ENCODE peak calls at places on chromosomes 3 and 15, in four cellular contexts. U, T, K and D are unnamed samples.

GRCh38 chr3:99789322-99789721 is 28.3 kb upstream of the CMSS1 start:
- DNase-seq in U (no peak), T (no peak), K (peak), D (no peak)

GRCh38 chr3:114686624-114687023 is 392.8 kb downstream of the TIGIT start:
- DNase-seq in U (no peak), T (no peak), K (peak), D (no peak)

GRCh38 chr15:28977377-28978010 is 91.7 kb downstream of the APBA2 start:
- DNase-seq in U (no peak), T (no peak), K (no peak), D (no peak)

GRCh38 chr3:104646196-104646595 is 720.5 kb upstream of the ALCAM start:
- DNase-seq in U (no peak), T (no peak), K (no peak), D (no peak)

GRCh38 chr3:60090536-60090935 is 1040.7 kb upstream of the CFAP20DC start:
- DNase-seq in U (no peak), T (no peak), K (no peak), D (no peak)

GRCh38 chr3:139935866-139936817 is 1.2 kb downstream of the CLSTN2 start:
- DNase-seq in U (no peak), T (peak), K (no peak), D (no peak)

GRCh38 chr3:52398670-52399081 is 46.2 kb downstream of the SEMA3G start:
- DNase-seq in U (no peak), T (peak), K (no peak), D (no peak)

GRCh38 chr3:52682016-52682415 is 3.7 kb downstream of the PBRM1 start:
- DNase-seq in U (no peak), T (no peak), K (peak), D (no peak)

GRCh38 chr3:184513276-184514150 is 48.1 kb upstream of the EPHB3 start:
- DNase-seq in U (peak), T (peak), K (peak), D (no peak)

GRCh38 chr3:128466840-128467541 is at the start of gene DNAJB8:
- DNase-seq in U (no peak), T (no peak), K (no peak), D (no peak)

GRCh38 chr15:70690012-70690411 is 73.3 kb downstream of the UACA start:
- DNase-seq in U (no peak), T (no peak), K (no peak), D (no peak)

GRCh38 chr3:148178508-148178907 is 519.2 kb upstream of the AGTR1 start:
- DNase-seq in U (no peak), T (no peak), K (no peak), D (no peak)

GRCh38 chr3:14256561-14257342 is 78.1 kb downstream of the LSM3 start:
- DNase-seq in U (no peak), T (no peak), K (no peak), D (no peak)

GRCh38 chr3:197031315-197032285 is 2.0 kb upstream of the MELTF start:
- DNase-seq in U (no peak), T (peak), K (peak), D (no peak)

GRCh38 chr3:56799251-56799882 is 2.4 kb downstream of the ARHGEF3 start:
- DNase-seq in U (no peak), T (no peak), K (peak), D (peak)

GRCh38 chr15:60972301-60972700 is 256.8 kb downstream of the RORA start:
- DNase-seq in U (no peak), T (no peak), K (no peak), D (no peak)

GRCh38 chr15:80549712-80550111 is 145.4 kb upstream of the ABHD17C start:
- DNase-seq in U (no peak), T (no peak), K (no peak), D (no peak)

GRCh38 chr3:150064952-150065351 is 94.3 kb upstream of the PFN2 start:
- DNase-seq in U (no peak), T (no peak), K (no peak), D (no peak)

GRCh38 chr15:38554354-38554753 is 10.3 kb downstream of the RASGRP1 start:
- DNase-seq in U (no peak), T (no peak), K (no peak), D (no peak)

GRCh38 chr3:25454411-25454927 is 26.4 kb downstream of the RARB start:
- DNase-seq in U (no peak), T (no peak), K (no peak), D (no peak)

GRCh38 chr15:64634020-64634419 is 141.4 kb downstream of the RBPMS2 start:
- DNase-seq in U (no peak), T (no peak), K (peak), D (no peak)

GRCh38 chr3:169420429-169420828 is 243.1 kb downstream of the MECOM start:
- DNase-seq in U (no peak), T (no peak), K (no peak), D (no peak)

GRCh38 chr15:40933520-40933904 is 4.4 kb downstream of the DLL4 start:
- DNase-seq in U (no peak), T (no peak), K (no peak), D (no peak)

GRCh38 chr3:152707314-152707713 is 127.6 kb upstream of the P2RY1 start:
- DNase-seq in U (no peak), T (no peak), K (no peak), D (no peak)

GRCh38 chr15:29921130-29921601 is 98.9 kb upstream of the TJP1 start:
- DNase-seq in U (no peak), T (no peak), K (no peak), D (no peak)

GRCh38 chr3:178120367-178120766 is 415.9 kb upstream of the KCNMB2 start:
- DNase-seq in U (no peak), T (no peak), K (no peak), D (no peak)

GRCh38 chr3:197501496-197501878 is 54.3 kb downstream of the BDH1 start:
- DNase-seq in U (no peak), T (no peak), K (peak), D (no peak)

GRCh38 chr15:45958924-45959323 is 324.1 kb downstream of the SQOR start:
- DNase-seq in U (no peak), T (no peak), K (no peak), D (no peak)

GRCh38 chr3:46986055-46986730 is 6.7 kb downstream of the NBEAL2 start:
- DNase-seq in U (no peak), T (peak), K (no peak), D (no peak)

GRCh38 chr3:80232760-80233159 is 465.0 kb upstream of the ROBO1 start:
- DNase-seq in U (no peak), T (no peak), K (peak), D (no peak)

GRCh38 chr15:87129916-87130315 is 1050.2 kb downstream of the AGBL1 start:
- DNase-seq in U (no peak), T (no peak), K (no peak), D (no peak)

GRCh38 chr15:84822774-84823579 is 5.8 kb downstream of the ALPK3 start:
- DNase-seq in U (no peak), T (no peak), K (no peak), D (no peak)

GRCh38 chr15:56759450-56759845 is 26.1 kb upstream of the ZNF280D start:
- DNase-seq in U (no peak), T (peak), K (no peak), D (no peak)

GRCh38 chr15:43483306-43484128 is 9.4 kb downstream of the TP53BP1 start:
- DNase-seq in U (no peak), T (no peak), K (peak), D (no peak)

GRCh38 chr15:79282371-79283251 is at the start of gene ANKRD34C:
- DNase-seq in U (no peak), T (no peak), K (no peak), D (no peak)

GRCh38 chr15:100189849-100190248 is 151.9 kb downstream of the ADAMTS17 start:
- DNase-seq in U (no peak), T (no peak), K (peak), D (no peak)

GRCh38 chr15:69303337-69304175 is 4.8 kb downstream of the PAQR5 start:
- DNase-seq in U (no peak), T (no peak), K (peak), D (no peak)

GRCh38 chr3:119647843-119648575 is 12.4 kb downstream of the POPDC2 start:
- DNase-seq in U (no peak), T (peak), K (no peak), D (no peak)

GRCh38 chr3:185825639-185826481 is 1.0 kb upstream of the IGF2BP2 start:
- DNase-seq in U (no peak), T (peak), K (peak), D (no peak)